ENCODE peak calls at places on chromosome 1, in four cellular contexts. E is HT1080; W is natural killer cell treated with Interleukin-12 subunit alpha and Interleukin-12 subunit beta and Interleukin-15 and Interleukin-18, amount 100 ng/mL, for 72 hours; H is anterior cingulate cortex. L is an unnamed sample.
A peak's percentile ranks its signal among the peaks of the same experiment; 100 is the strongest.

GRCh38 chr1:197725044-197725443 is 50.2 kb downstream of the DENND1B start:
- DNase-seq in E (no peak), W (no peak), H (no peak), L (no peak)

GRCh38 chr1:185159966-185160365 is 3.0 kb downstream of the SWT1 start:
- DNase-seq in E (peak; percentile 17), W (no peak), H (no peak), L (no peak)

GRCh38 chr1:6239950-6240768 is 3.8 kb upstream of the HES3 start:
- DNase-seq in E (no peak), W (no peak), H (no peak), L (no peak)

GRCh38 chr1:184801503-184801902 is 46.8 kb upstream of the EDEM3 start:
- DNase-seq in E (peak; percentile 41), W (no peak), H (no peak), L (no peak)

GRCh38 chr1:37660646-37661045 is 26.0 kb upstream of the RSPO1 start:
- DNase-seq in E (no peak), W (no peak), H (no peak), L (no peak)

GRCh38 chr1:6367381-6368007 is 26.1 kb downstream of the ACOT7 start:
- DNase-seq in E (peak; percentile 82), W (no peak), H (peak; percentile 24), L (no peak)

GRCh38 chr1:71600023-71600422 is 519.2 kb upstream of the ZRANB2 start:
- DNase-seq in E (no peak), W (no peak), H (no peak), L (no peak)

GRCh38 chr1:45205910-45206721 is at the start of gene ZSWIM5:
- DNase-seq in E (peak; percentile 8), W (peak; percentile 78), H (peak; percentile 77), L (no peak)

GRCh38 chr1:92924501-92924900 is 36.8 kb downstream of the DIPK1A start:
- DNase-seq in E (no peak), W (no peak), H (no peak), L (no peak)

GRCh38 chr1:186301448-186301847 is 73.6 kb downstream of the TPR start:
- DNase-seq in E (no peak), W (no peak), H (no peak), L (no peak)

GRCh38 chr1:48530727-48531351 is 58.8 kb upstream of the SPATA6 start:
- DNase-seq in E (peak; percentile 41), W (no peak), H (no peak), L (no peak)

GRCh38 chr1:179586107-179586823 is 5.4 kb upstream of the TDRD5 start:
- DNase-seq in E (peak; percentile 16), W (no peak), H (peak; percentile 64), L (no peak)

GRCh38 chr1:21734526-21734925 is 48.4 kb downstream of the USP48 start:
- DNase-seq in E (no peak), W (no peak), H (no peak), L (no peak)

GRCh38 chr1:42682739-42683529 is 716 bp downstream of the YBX1 start:
- DNase-seq in E (peak; percentile 56), W (peak; percentile 77), H (peak; percentile 9), L (peak; percentile 57)